ENCODE peak calls at places on chromosome 2, in ten cellular contexts. A is ovary, Q is K562, H is esophagus muscularis mucosa, R is SK-N-SH, Z is transverse colon, T is tibial nerve, U is HepG2, X is H1, O is sigmoid colon. V is an unnamed sample.

GRCh38 chr2:12113364-12113763 is 366.9 kb downstream of the LPIN1 start:
- DNase-seq in A (no peak), Q (no peak), H (no peak), R (no peak), Z (no peak), T (no peak), U (no peak), X (no peak), O (no peak), V (no peak)

GRCh38 chr2:15984367-15985255 is 44.3 kb downstream of the MYCN start:
- DNase-seq in A (no peak), Q (no peak), H (no peak), R (peak; percentile 87), Z (no peak), T (no peak), U (no peak), X (no peak), O (peak; percentile 68), V (no peak)

GRCh38 chr2:163708265-163708664 is 27.5 kb downstream of the FIGN start:
- DNase-seq in A (no peak), Q (no peak), H (no peak), R (no peak), Z (no peak), T (no peak), U (no peak), X (no peak), O (no peak), V (no peak)

GRCh38 chr2:34096552-34097171 is 497.6 kb upstream of the FAM98A start:
- DNase-seq in A (no peak), Q (peak; percentile 14), H (no peak), R (peak; percentile 36), Z (peak; percentile 57), T (peak; percentile 14), U (peak; percentile 53), X (peak; percentile 10), O (no peak), V (peak; percentile 60)

GRCh38 chr2:236512267-236512666 is 57.4 kb upstream of the ACKR3 start:
- DNase-seq in A (no peak), Q (no peak), H (no peak), R (no peak), Z (no peak), T (no peak), U (no peak), X (no peak), O (no peak), V (no peak)

GRCh38 chr2:211216221-211216620 is 659.8 kb downstream of the CPS1 start:
- DNase-seq in A (no peak), Q (no peak), H (no peak), R (no peak), Z (no peak), T (no peak), U (no peak), X (no peak), O (no peak), V (no peak)

GRCh38 chr2:74418312-74418711 is 3.1 kb downstream of the C2orf81 start:
- DNase-seq in A (peak; percentile 45), Q (no peak), H (no peak), R (peak; percentile 12), Z (no peak), T (no peak), U (no peak), X (no peak), O (no peak), V (no peak)

GRCh38 chr2:17303496-17303895 is 214.7 kb downstream of the RAD51AP2 start:
- DNase-seq in A (no peak), Q (no peak), H (peak; percentile 42), R (no peak), Z (no peak), T (no peak), U (no peak), X (no peak), O (no peak), V (no peak)

GRCh38 chr2:113144259-113144658 is 16.9 kb downstream of the IL1RN start:
- DNase-seq in A (no peak), Q (no peak), H (no peak), R (no peak), Z (no peak), T (no peak), U (no peak), X (no peak), O (no peak), V (no peak)

GRCh38 chr2:113155331-113155730 is 18.4 kb upstream of the PSD4 start:
- DNase-seq in A (no peak), Q (no peak), H (no peak), R (no peak), Z (no peak), T (no peak), U (no peak), X (no peak), O (no peak), V (no peak)

GRCh38 chr2:113149553-113150257 is 22.3 kb downstream of the IL1RN start:
- DNase-seq in A (no peak), Q (no peak), H (no peak), R (no peak), Z (no peak), T (no peak), U (no peak), X (no peak), O (no peak), V (no peak)

GRCh38 chr2:113148606-113149552 is 21.5 kb downstream of the IL1RN start:
- DNase-seq in A (no peak), Q (no peak), H (no peak), R (no peak), Z (no peak), T (no peak), U (no peak), X (no peak), O (no peak), V (no peak)

GRCh38 chr2:113150258-113150601 is 22.8 kb downstream of the IL1RN start:
- DNase-seq in A (no peak), Q (no peak), H (no peak), R (no peak), Z (no peak), T (no peak), U (no peak), X (no peak), O (no peak), V (no peak)
- H3K27me3 ChIP-seq in A (no peaks in the 10 kb centered on the region), Q (no peaks in the 10 kb centered on the region), H (peaks cover 2% of the 10 kb centered on the region), R (peaks cover 13% of the 10 kb centered on the region), Z (no peaks in the 10 kb centered on the region), T (no peaks in the 10 kb centered on the region), U (peaks cover 2% of the 10 kb centered on the region), X (no peaks in the 10 kb centered on the region), O (no peaks in the 10 kb centered on the region), V (no peaks in the 10 kb centered on the region)

DNA sequence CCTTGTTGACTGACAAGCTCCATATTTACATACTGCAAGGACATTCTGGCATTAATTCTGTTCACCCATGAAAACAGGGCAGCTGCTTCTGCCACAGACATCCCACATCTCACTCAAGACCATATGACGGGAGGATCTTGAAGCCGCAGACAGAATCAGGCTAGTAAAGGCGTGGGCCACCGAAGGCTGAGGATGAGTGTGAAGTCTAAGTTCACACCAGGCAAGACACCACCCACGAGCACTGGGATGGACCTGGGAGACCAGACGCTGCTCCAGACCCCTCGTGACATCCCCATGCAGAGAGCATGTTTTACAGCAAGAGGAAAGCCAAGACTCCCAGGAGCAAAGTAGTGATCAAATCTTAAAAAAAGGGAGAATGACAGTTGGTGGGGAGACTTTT is 3.2 kb downstream of the FHL2 start:
- DNase-seq in A (peak; percentile 67), Q (no peak), H (no peak), R (no peak), Z (peak; percentile 8), T (no peak), U (no peak), X (no peak), O (no peak), V (no peak)
- H3K27ac ChIP-seq in A (peak overlapping the region; percentile 86), Q (no peak overlapping the region), H (no peak overlapping the region), R (peak overlapping the region; percentile 87), Z (peak overlapping the region; percentile 93), T (peak overlapping the region; percentile 87), U (peak overlapping the region; percentile 58), X (no peak overlapping the region), O (no peak overlapping the region), V (peak overlapping the region; percentile 96)

DNA sequence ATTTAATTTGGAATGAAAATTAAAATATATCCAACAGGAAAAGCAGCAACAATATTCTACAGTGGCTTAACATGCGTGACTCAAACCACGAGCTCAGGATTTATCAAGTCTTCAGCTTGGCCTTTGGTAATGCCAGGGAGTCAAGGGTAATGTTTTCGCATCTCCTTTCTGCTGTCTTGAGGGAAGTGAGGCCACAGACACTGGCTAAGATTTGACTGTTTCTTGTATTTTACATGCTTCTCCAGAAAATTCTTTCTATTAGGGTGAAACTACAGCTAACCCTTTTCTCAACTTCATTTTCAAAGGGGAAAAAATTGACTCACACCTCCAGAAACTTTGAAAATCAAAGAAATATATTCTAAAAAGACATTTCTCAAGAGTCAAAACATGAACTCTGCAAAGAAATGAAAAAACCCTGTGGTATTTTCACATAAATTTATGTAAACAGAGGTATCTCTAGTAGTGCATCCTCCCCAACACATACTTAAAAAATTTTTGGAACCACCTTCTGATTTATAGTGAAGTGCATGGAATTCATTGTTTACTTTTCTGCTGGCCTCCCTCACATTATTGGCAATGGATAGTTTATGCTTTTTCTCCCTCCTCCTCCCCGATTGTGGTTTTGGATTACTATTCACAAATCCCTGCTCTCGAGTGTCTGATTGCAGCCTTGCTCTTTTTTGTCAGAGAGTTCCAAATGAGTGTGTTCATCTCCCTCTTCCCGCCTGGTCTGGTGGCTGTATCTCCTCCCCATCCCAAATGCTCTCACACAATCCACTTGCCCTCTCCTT is 48.7 kb downstream of the DPP4 start:
- DNase-seq in A (no peak), Q (no peak), H (no peak), R (no peak), Z (no peak), T (no peak), U (no peak), X (no peak), O (no peak), V (no peak)
- TF ChIP-seq EP300 in A (no peak), Q (no peak), H (no peak), R (no peak), Z (no peak), T (no peak), U (no peak), X (no peak), O (no peak), V (no peak)

GRCh38 chr2:47169784-47170183 is 14.7 kb upstream of the STPG4 start:
- DNase-seq in A (no peak), Q (no peak), H (no peak), R (no peak), Z (no peak), T (no peak), U (no peak), X (no peak), O (no peak), V (no peak)

GRCh38 chr2:47174731-47175361 is 19.7 kb upstream of the STPG4 start:
- DNase-seq in A (no peak), Q (peak; percentile 53), H (no peak), R (peak; percentile 38), Z (peak; percentile 82), T (no peak), U (peak; percentile 49), X (no peak), O (peak; percentile 80), V (peak; percentile 64)

GRCh38 chr2:47172922-47173695 is 18.0 kb upstream of the STPG4 start:
- DNase-seq in A (no peak), Q (no peak), H (no peak), R (no peak), Z (no peak), T (no peak), U (no peak), X (no peak), O (no peak), V (no peak)

GRCh38 chr2:47173986-47174730 is 19.1 kb upstream of the STPG4 start:
- DNase-seq in A (no peak), Q (no peak), H (no peak), R (no peak), Z (no peak), T (no peak), U (no peak), X (no peak), O (no peak), V (no peak)

GRCh38 chr2:47172156-47172921 is 17.2 kb upstream of the STPG4 start:
- DNase-seq in A (no peak), Q (no peak), H (no peak), R (no peak), Z (no peak), T (no peak), U (peak; percentile 72), X (no peak), O (no peak), V (no peak)
- H3K27me3 ChIP-seq in A (no peaks in the 10 kb centered on the region), Q (no peaks in the 10 kb centered on the region), H (no peaks in the 10 kb centered on the region), R (no peaks in the 10 kb centered on the region), Z (no peaks in the 10 kb centered on the region), T (no peaks in the 10 kb centered on the region), U (no peaks in the 10 kb centered on the region), X (no peaks in the 10 kb centered on the region), O (no peaks in the 10 kb centered on the region), V (no peaks in the 10 kb centered on the region)